ENCODE peak calls at places on chromosomes 4 and X, in ten cellular contexts. Y is esophagus squamous epithelium, Z is suprapubic skin, G is lower leg skin, D is H54, W is breast epithelium, S is sigmoid colon, X is transverse colon, Q is A549, O is prostate gland. C is an unnamed sample.

GRCh38 chrX:44456685-44457084 is 86.0 kb downstream of the FUNDC1 start:
- DNase-seq in W (no peak), D (no peak), Q (no peak), S (no peak), Y (no peak), G (no peak), X (no peak), Z (no peak), O (no peak), C (no peak)

GRCh38 chr4:147492761-147493160 is 11.9 kb downstream of the EDNRA start:
- DNase-seq in G (no peak), O (no peak), W (no peak), Q (no peak), X (no peak), Y (no peak), S (no peak), D (no peak), Z (no peak), C (peak)

GRCh38 chr4:66750273-66750672 is 795.0 kb downstream of the CENPC start:
- DNase-seq in Y (no peak), Q (no peak), X (no peak), S (no peak), D (no peak), O (no peak), W (no peak), Z (no peak), G (no peak), C (no peak)

GRCh38 chr4:153497091-153497531 is 31.0 kb downstream of the TMEM131L start:
- DNase-seq in D (peak), Z (no peak), S (no peak), Y (no peak), X (no peak), O (no peak), G (no peak), W (no peak), Q (no peak), C (no peak)

GRCh38 chrX:148914783-148915182 is 414.4 kb downstream of the AFF2 start:
- DNase-seq in Q (no peak), S (no peak), O (no peak), Z (no peak), W (no peak), D (no peak), X (no peak), G (no peak), Y (no peak), C (no peak)

GRCh38 chrX:18983711-18984380 is at the start of gene PHKA2:
- DNase-seq in Z (peak), O (peak), D (peak), X (peak), Q (peak), G (peak), W (peak), Y (no peak), S (peak), C (peak)

GRCh38 chr4:78155616-78156105 is 98.5 kb downstream of the FRAS1 start:
- DNase-seq in S (no peak), Y (no peak), W (no peak), Z (no peak), Q (no peak), G (no peak), X (no peak), D (no peak), O (no peak), C (no peak)

GRCh38 chr4:141350122-141350904 is 129.6 kb downstream of the ZNF330 start:
- DNase-seq in O (peak), S (peak), Q (peak), W (no peak), Y (no peak), Z (no peak), X (peak), G (no peak), D (no peak), C (no peak)

GRCh38 chrX:143095841-143096240 is 70.1 kb downstream of the SPANXN4 start:
- DNase-seq in Q (no peak), W (no peak), G (no peak), S (no peak), D (no peak), Y (no peak), Z (no peak), X (no peak), O (no peak), C (no peak)

GRCh38 chr4:150212927-150213326 is 134.7 kb downstream of the DCLK2 start:
- DNase-seq in Z (no peak), Q (no peak), S (no peak), X (no peak), O (no peak), W (peak), Y (no peak), D (no peak), G (no peak), C (no peak)

GRCh38 chrX:120308959-120309872 is 2.0 kb downstream of the TMEM255A start:
- DNase-seq in G (peak), Z (no peak), Q (peak), O (peak), Y (peak), W (peak), D (no peak), X (peak), S (peak), C (peak)

GRCh38 chrX:96372313-96373046 is 312.2 kb upstream of the DIAPH2 start:
- DNase-seq in O (peak), D (peak), Y (no peak), G (no peak), Q (peak), X (no peak), Z (no peak), W (no peak), S (no peak), C (peak)

GRCh38 chrX:71253253-71254091 is 468 bp downstream of the ZMYM3 start:
- DNase-seq in X (peak), S (no peak), Q (peak), G (no peak), W (no peak), Y (no peak), D (peak), Z (no peak), O (peak), C (peak)

GRCh38 chr4:81257021-81257420 is 42.0 kb upstream of the PRKG2 start:
- DNase-seq in Y (no peak), O (no peak), W (no peak), Q (no peak), Z (no peak), D (no peak), G (no peak), X (no peak), S (no peak), C (no peak)
- TF ChIP-seq POLR2A in Y (no peak), O (no peak), W (no peak), Q (no peak), Z (no peak), D (no peak), G (no peak), X (no peak), S (no peak), C (no peak)

GRCh38 chr4:163161536-163162205 is 5.0 kb downstream of the NAF1 start:
- DNase-seq in Z (no peak), W (no peak), X (no peak), G (no peak), D (peak), Q (no peak), Y (no peak), O (no peak), S (no peak), C (no peak)
- TF ChIP-seq POLR2A in Z (no peak), W (no peak), X (no peak), G (no peak), D (no peak), Q (no peak), Y (no peak), O (no peak), S (no peak), C (no peak)

GRCh38 chrX:15576019-15576418 is 24.7 kb downstream of the ACE2 start:
- DNase-seq in Q (no peak), Z (no peak), S (no peak), O (no peak), X (no peak), Y (no peak), D (no peak), W (no peak), G (no peak), C (no peak)

GRCh38 chrX:15579778-15580747 is 20.7 kb downstream of the ACE2 start:
- DNase-seq in D (no peak), Y (no peak), S (no peak), G (no peak), Z (no peak), Q (no peak), X (no peak), W (no peak), O (no peak), C (peak)
- TF ChIP-seq POLR2A in D (no peak), Y (no peak), S (no peak), G (no peak), Z (no peak), Q (no peak), X (no peak), W (no peak), O (no peak), C (no peak)

GRCh38 chr4:768076-768475 is 57.9 kb downstream of the CPLX1 start:
- DNase-seq in G (no peak), W (no peak), Y (no peak), Q (no peak), D (no peak), X (no peak), S (no peak), Z (no peak), O (no peak), C (no peak)

GRCh38 chr4:769511-769910 is 56.4 kb downstream of the CPLX1 start:
- DNase-seq in X (no peak), W (no peak), G (no peak), D (no peak), Z (no peak), Y (no peak), S (no peak), Q (no peak), O (no peak), C (peak)

GRCh38 chr4:770022-770421 is 55.9 kb downstream of the CPLX1 start:
- DNase-seq in Q (no peak), X (no peak), Z (no peak), G (no peak), W (no peak), S (no peak), O (no peak), Y (no peak), D (no peak), C (peak)

GRCh38 chr4:766559-767283 is 59.2 kb downstream of the CPLX1 start:
- DNase-seq in Q (no peak), S (no peak), Y (no peak), D (no peak), W (no peak), Z (no peak), O (no peak), X (no peak), G (no peak), C (no peak)

GRCh38 chr4:768995-769394 is 56.9 kb downstream of the CPLX1 start:
- DNase-seq in X (no peak), D (no peak), W (no peak), Q (no peak), G (no peak), S (no peak), O (no peak), Z (no peak), Y (no peak), C (peak)
- TF ChIP-seq POLR2A in X (no peak), D (no peak), W (no peak), Q (no peak), G (no peak), S (no peak), O (no peak), Z (no peak), Y (no peak), C (no peak)

GRCh38 chrX:154459843-154460242 is 1.8 kb downstream of the PLXNA3 start:
- DNase-seq in Q (no peak), Z (no peak), Y (no peak), X (no peak), D (no peak), W (no peak), G (no peak), S (no peak), O (no peak), C (no peak)

GRCh38 chrX:154458954-154459829 is 1.1 kb downstream of the PLXNA3 start:
- DNase-seq in W (no peak), X (peak), S (no peak), Q (no peak), O (peak), Y (no peak), D (peak), G (no peak), Z (no peak), C (peak)

GRCh38 chrX:154460326-154460725 is 2.2 kb downstream of the PLXNA3 start:
- DNase-seq in W (no peak), S (no peak), O (no peak), Q (no peak), Y (no peak), X (no peak), Z (no peak), G (no peak), D (no peak), C (peak)

GRCh38 chrX:154457491-154458115 is 478 bp upstream of the PLXNA3 start:
- DNase-seq in Q (no peak), G (no peak), W (no peak), S (no peak), Z (no peak), Y (no peak), X (peak), D (peak), O (no peak), C (no peak)

GRCh38 chrX:154458116-154458953 is at the start of gene PLXNA3:
- DNase-seq in Z (no peak), Y (no peak), Q (no peak), X (peak), S (no peak), W (no peak), G (no peak), D (peak), O (no peak), C (peak)
- TF ChIP-seq POLR2A in Z (no peak), Y (peak), Q (peak), X (no peak), S (no peak), W (no peak), G (no peak), D (peak), O (peak), C (no peak)

DNA sequence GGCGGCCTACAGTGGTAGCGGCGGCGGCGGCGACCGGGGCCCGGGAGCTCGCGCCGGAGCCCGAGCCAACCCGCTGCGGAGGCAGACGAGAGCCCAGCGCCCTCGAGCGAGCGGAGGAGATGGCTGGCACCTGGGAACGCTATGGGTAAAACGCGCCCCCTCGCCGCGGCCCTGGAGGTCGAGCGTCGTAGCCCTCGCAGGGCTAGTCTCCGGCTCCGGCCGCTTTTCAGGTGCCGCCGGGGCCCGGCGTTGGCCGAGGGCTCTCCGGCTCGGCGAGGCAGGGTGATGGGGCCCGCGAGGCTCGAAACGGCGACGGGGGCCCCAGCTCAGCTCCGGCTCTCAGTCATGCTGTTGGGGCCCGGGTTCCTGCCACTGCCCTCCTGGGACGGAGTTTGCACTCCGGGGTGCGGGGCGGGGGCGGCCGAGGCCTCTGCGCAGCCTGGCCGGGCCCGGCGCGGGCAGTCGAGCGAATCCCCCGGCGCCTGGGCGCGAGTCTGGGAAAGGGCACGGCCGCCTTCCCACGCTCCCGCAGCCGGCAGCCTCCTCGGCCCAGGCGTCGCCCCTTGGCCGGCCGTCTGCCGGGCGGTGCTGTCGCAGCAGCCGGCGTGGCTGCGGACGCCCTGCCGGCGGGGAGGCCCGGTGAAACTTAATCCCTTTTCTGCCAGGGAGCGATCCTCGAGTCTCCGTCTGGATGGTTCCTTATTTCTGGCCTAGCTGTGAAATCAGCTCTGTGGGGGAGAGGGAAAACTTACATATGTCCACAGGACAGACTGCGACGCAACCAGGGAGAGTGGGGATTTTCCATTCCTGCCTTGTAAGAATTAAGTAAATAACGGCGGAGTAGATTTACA is 845 bp downstream of the MID2 start:
- DNase-seq in Q (peak), S (peak), Y (no peak), X (peak), Z (no peak), D (peak), O (peak), G (no peak), W (no peak), C (peak)
- TF ChIP-seq POLR2A in Q (no peak), S (no peak), Y (no peak), X (no peak), Z (no peak), D (no peak), O (no peak), G (no peak), W (no peak), C (no peak)

GRCh38 chr4:154711522-154711921 is 32.3 kb upstream of the LRAT start:
- DNase-seq in X (no peak), Q (no peak), S (no peak), Y (no peak), O (no peak), D (no peak), W (no peak), Z (no peak), G (no peak), C (no peak)

GRCh38 chr4:154707877-154708276 is 35.9 kb upstream of the LRAT start:
- DNase-seq in Y (no peak), G (no peak), D (no peak), Z (no peak), W (peak), X (no peak), Q (no peak), O (no peak), S (no peak), C (no peak)

GRCh38 chr4:154714339-154715040 is 29.3 kb upstream of the LRAT start:
- DNase-seq in O (no peak), Z (no peak), G (no peak), D (no peak), S (no peak), W (no peak), Q (no peak), X (no peak), Y (no peak), C (no peak)

GRCh38 chr4:154709550-154709949 is 34.2 kb upstream of the LRAT start:
- DNase-seq in D (no peak), W (no peak), O (no peak), Z (no peak), Q (no peak), G (no peak), Y (no peak), X (no peak), S (no peak), C (no peak)
- TF ChIP-seq POLR2A in D (no peak), W (no peak), O (no peak), Z (no peak), Q (no peak), G (no peak), Y (no peak), X (no peak), S (no peak), C (no peak)

C was measured in heart left ventricle.